ENCODE peak calls at places on chromosomes 4 and X, in eight cellular contexts. One of them, this sample, is unnamed.

GRCh38 chr4:38857354-38858096 is 908 bp upstream of the TLR6 start:
- DNase-seq in HFFc6: peak
- DNase-seq in GM19239: no peak
- DNase-seq in neural crest cell: no peak
- DNase-seq in EL: peak
- DNase-seq in stimulated activated CD4-positive, alpha-beta T cell treated with anti-CD3 and anti-CD28 coated beads, Interleukin-2, amount 100 ng/mL, for 48 hours: peak
- DNase-seq in transverse colon: peak
- DNase-seq in esophagus squamous epithelium: peak
- DNase-seq in this sample: peak

GRCh38 chrX:93594780-93595179 is 78.6 kb downstream of the NAP1L3 start:
- DNase-seq in HFFc6: no peak
- DNase-seq in GM19239: no peak
- DNase-seq in neural crest cell: no peak
- DNase-seq in EL: no peak
- DNase-seq in stimulated activated CD4-positive, alpha-beta T cell treated with anti-CD3 and anti-CD28 coated beads, Interleukin-2, amount 100 ng/mL, for 48 hours: no peak
- DNase-seq in transverse colon: no peak
- DNase-seq in esophagus squamous epithelium: no peak
- DNase-seq in this sample: no peak

GRCh38 chrX:85111347-85111746 is 107.7 kb downstream of the APOOL start:
- DNase-seq in HFFc6: no peak
- DNase-seq in GM19239: no peak
- DNase-seq in neural crest cell: no peak
- DNase-seq in EL: peak
- DNase-seq in stimulated activated CD4-positive, alpha-beta T cell treated with anti-CD3 and anti-CD28 coated beads, Interleukin-2, amount 100 ng/mL, for 48 hours: no peak
- DNase-seq in transverse colon: no peak
- DNase-seq in esophagus squamous epithelium: no peak
- DNase-seq in this sample: peak

GRCh38 chr4:7256989-7257810 is 64.9 kb downstream of the SORCS2 start:
- DNase-seq in HFFc6: no peak
- DNase-seq in GM19239: no peak
- DNase-seq in neural crest cell: no peak
- DNase-seq in EL: no peak
- DNase-seq in stimulated activated CD4-positive, alpha-beta T cell treated with anti-CD3 and anti-CD28 coated beads, Interleukin-2, amount 100 ng/mL, for 48 hours: no peak
- DNase-seq in transverse colon: peak
- DNase-seq in esophagus squamous epithelium: no peak
- DNase-seq in this sample: no peak

GRCh38 chr4:77203380-77204197 is 46.6 kb downstream of the CCNG2 start:
- DNase-seq in HFFc6: peak
- DNase-seq in GM19239: peak
- DNase-seq in neural crest cell: peak
- DNase-seq in EL: peak
- DNase-seq in stimulated activated CD4-positive, alpha-beta T cell treated with anti-CD3 and anti-CD28 coated beads, Interleukin-2, amount 100 ng/mL, for 48 hours: peak
- DNase-seq in transverse colon: peak
- DNase-seq in esophagus squamous epithelium: no peak
- DNase-seq in this sample: peak

GRCh38 chr4:29319663-29320340 is 1400.4 kb upstream of the PCDH7 start:
- DNase-seq in HFFc6: no peak
- DNase-seq in GM19239: no peak
- DNase-seq in neural crest cell: no peak
- DNase-seq in EL: no peak
- DNase-seq in stimulated activated CD4-positive, alpha-beta T cell treated with anti-CD3 and anti-CD28 coated beads, Interleukin-2, amount 100 ng/mL, for 48 hours: no peak
- DNase-seq in transverse colon: no peak
- DNase-seq in esophagus squamous epithelium: no peak
- DNase-seq in this sample: no peak

GRCh38 chrX:6052111-6052745 is 176.4 kb downstream of the NLGN4X start:
- DNase-seq in HFFc6: no peak
- DNase-seq in GM19239: no peak
- DNase-seq in neural crest cell: no peak
- DNase-seq in EL: no peak
- DNase-seq in stimulated activated CD4-positive, alpha-beta T cell treated with anti-CD3 and anti-CD28 coated beads, Interleukin-2, amount 100 ng/mL, for 48 hours: no peak
- DNase-seq in transverse colon: no peak
- DNase-seq in esophagus squamous epithelium: no peak
- DNase-seq in this sample: peak

GRCh38 chrX:68829594-68830485 is 1.0 kb downstream of the EFNB1 start:
- DNase-seq in HFFc6: no peak
- DNase-seq in GM19239: no peak
- DNase-seq in neural crest cell: no peak
- DNase-seq in EL: peak
- DNase-seq in stimulated activated CD4-positive, alpha-beta T cell treated with anti-CD3 and anti-CD28 coated beads, Interleukin-2, amount 100 ng/mL, for 48 hours: no peak
- DNase-seq in transverse colon: no peak
- DNase-seq in esophagus squamous epithelium: no peak
- DNase-seq in this sample: no peak

GRCh38 chr4:184746532-184746870 is 12.6 kb upstream of the CENPU start:
- DNase-seq in HFFc6: peak
- DNase-seq in GM19239: no peak
- DNase-seq in neural crest cell: no peak
- DNase-seq in EL: peak
- DNase-seq in stimulated activated CD4-positive, alpha-beta T cell treated with anti-CD3 and anti-CD28 coated beads, Interleukin-2, amount 100 ng/mL, for 48 hours: no peak
- DNase-seq in transverse colon: no peak
- DNase-seq in esophagus squamous epithelium: no peak
- DNase-seq in this sample: peak

GRCh38 chr4:142406051-142406549 is 440.0 kb downstream of the INPP4B start:
- DNase-seq in HFFc6: no peak
- DNase-seq in GM19239: no peak
- DNase-seq in neural crest cell: no peak
- DNase-seq in EL: peak
- DNase-seq in stimulated activated CD4-positive, alpha-beta T cell treated with anti-CD3 and anti-CD28 coated beads, Interleukin-2, amount 100 ng/mL, for 48 hours: no peak
- DNase-seq in transverse colon: no peak
- DNase-seq in esophagus squamous epithelium: no peak
- DNase-seq in this sample: peak

GRCh38 chr4:188110741-188111458 is 1.5 kb upstream of the TRIML2 start:
- DNase-seq in HFFc6: peak
- DNase-seq in GM19239: no peak
- DNase-seq in neural crest cell: no peak
- DNase-seq in EL: peak
- DNase-seq in stimulated activated CD4-positive, alpha-beta T cell treated with anti-CD3 and anti-CD28 coated beads, Interleukin-2, amount 100 ng/mL, for 48 hours: no peak
- DNase-seq in transverse colon: no peak
- DNase-seq in esophagus squamous epithelium: no peak
- DNase-seq in this sample: peak